ENCODE peak calls at places on chromosomes 12 and 14, in ten cellular contexts. One of them, this sample, is unnamed. For H3K4me1, the result is how much of the 10 kb centered on the place peaks cover.

GRCh38 chr12:29088611-29089219 is 60.4 kb upstream of the FAR2 start:
- DNase-seq in tibial nerve: no peak
- DNase-seq in HCT116: no peak
- DNase-seq in right atrium auricular region: no peak
- DNase-seq in GM23338: peak
- DNase-seq in upper lobe of left lung: no peak
- DNase-seq in NT2/D1: no peak
- DNase-seq in thoracic aorta: no peak
- DNase-seq in GM23248: peak
- DNase-seq in colonic mucosa: no peak
- DNase-seq in this sample: no peak

GRCh38 chr12:50110762-50111416 is 1.1 kb upstream of the COX14 start:
- DNase-seq in right atrium auricular region: peak
- DNase-seq in thoracic aorta: peak
- DNase-seq in tibial nerve: no peak
- DNase-seq in GM23338: peak
- DNase-seq in colonic mucosa: peak
- DNase-seq in NT2/D1: no peak
- DNase-seq in GM23248: peak
- DNase-seq in upper lobe of left lung: peak
- DNase-seq in HCT116: no peak
- DNase-seq in this sample: no peak

GRCh38 chr14:62455446-62455845 is 589.8 kb downstream of the KCNH5 start:
- DNase-seq in upper lobe of left lung: no peak
- DNase-seq in HCT116: no peak
- DNase-seq in thoracic aorta: no peak
- DNase-seq in right atrium auricular region: no peak
- DNase-seq in GM23338: no peak
- DNase-seq in GM23248: no peak
- DNase-seq in NT2/D1: no peak
- DNase-seq in tibial nerve: no peak
- DNase-seq in colonic mucosa: no peak
- DNase-seq in this sample: no peak

GRCh38 chr12:7479784-7480183 is 23.8 kb downstream of the CD163 start:
- DNase-seq in NT2/D1: no peak
- DNase-seq in GM23248: peak
- DNase-seq in thoracic aorta: no peak
- DNase-seq in tibial nerve: no peak
- DNase-seq in right atrium auricular region: no peak
- DNase-seq in colonic mucosa: no peak
- DNase-seq in HCT116: no peak
- DNase-seq in upper lobe of left lung: no peak
- DNase-seq in GM23338: no peak
- DNase-seq in this sample: no peak

GRCh38 chr12:114762490-114763110 is 78.6 kb upstream of the TBX3 start:
- DNase-seq in thoracic aorta: no peak
- DNase-seq in upper lobe of left lung: peak
- DNase-seq in colonic mucosa: no peak
- DNase-seq in GM23338: no peak
- DNase-seq in tibial nerve: no peak
- DNase-seq in right atrium auricular region: no peak
- DNase-seq in NT2/D1: no peak
- DNase-seq in HCT116: no peak
- DNase-seq in GM23248: no peak
- DNase-seq in this sample: no peak

GRCh38 chr12:9347328-9348127 is 139.3 kb upstream of the PZP start:
- DNase-seq in right atrium auricular region: no peak
- DNase-seq in GM23248: peak
- DNase-seq in NT2/D1: no peak
- DNase-seq in HCT116: peak
- DNase-seq in upper lobe of left lung: no peak
- DNase-seq in GM23338: no peak
- DNase-seq in tibial nerve: no peak
- DNase-seq in colonic mucosa: no peak
- DNase-seq in thoracic aorta: no peak
- DNase-seq in this sample: no peak

GRCh38 chr12:98297557-98297956 is 217.8 kb upstream of the TMPO start:
- DNase-seq in colonic mucosa: no peak
- DNase-seq in GM23248: no peak
- DNase-seq in right atrium auricular region: no peak
- DNase-seq in thoracic aorta: no peak
- DNase-seq in upper lobe of left lung: no peak
- DNase-seq in tibial nerve: no peak
- DNase-seq in NT2/D1: no peak
- DNase-seq in HCT116: no peak
- DNase-seq in GM23338: no peak
- DNase-seq in this sample: no peak

GRCh38 chr12:79155703-79156102 is 291.1 kb downstream of the SYT1 start:
- DNase-seq in GM23248: peak
- DNase-seq in colonic mucosa: no peak
- DNase-seq in upper lobe of left lung: no peak
- DNase-seq in thoracic aorta: no peak
- DNase-seq in tibial nerve: no peak
- DNase-seq in GM23338: no peak
- DNase-seq in NT2/D1: no peak
- DNase-seq in HCT116: no peak
- DNase-seq in right atrium auricular region: no peak
- DNase-seq in this sample: no peak

GRCh38 chr14:61860294-61860918 is 98.2 kb downstream of the SNAPC1 start:
- DNase-seq in GM23338: peak
- DNase-seq in right atrium auricular region: no peak
- DNase-seq in tibial nerve: peak
- DNase-seq in upper lobe of left lung: peak
- DNase-seq in thoracic aorta: no peak
- DNase-seq in colonic mucosa: peak
- DNase-seq in GM23248: peak
- DNase-seq in HCT116: peak
- DNase-seq in NT2/D1: peak
- DNase-seq in this sample: peak

GRCh38 chr12:112677050-112677765 is 114.3 kb upstream of the RPH3A start:
- DNase-seq in GM23338: no peak
- DNase-seq in GM23248: no peak
- DNase-seq in right atrium auricular region: no peak
- DNase-seq in HCT116: no peak
- DNase-seq in upper lobe of left lung: no peak
- DNase-seq in colonic mucosa: no peak
- DNase-seq in thoracic aorta: no peak
- DNase-seq in NT2/D1: no peak
- DNase-seq in tibial nerve: no peak
- DNase-seq in this sample: no peak

GRCh38 chr12:561116-561705 is 101.5 kb downstream of the B4GALNT3 start:
- DNase-seq in right atrium auricular region: no peak
- DNase-seq in upper lobe of left lung: no peak
- DNase-seq in colonic mucosa: no peak
- DNase-seq in GM23338: no peak
- DNase-seq in GM23248: no peak
- DNase-seq in thoracic aorta: no peak
- DNase-seq in tibial nerve: no peak
- DNase-seq in HCT116: no peak
- DNase-seq in NT2/D1: no peak
- DNase-seq in this sample: no peak

GRCh38 chr12:94994312-94994711 is 9.2 kb downstream of the NDUFA12 start:
- DNase-seq in colonic mucosa: no peak
- DNase-seq in GM23338: no peak
- DNase-seq in upper lobe of left lung: no peak
- DNase-seq in NT2/D1: no peak
- DNase-seq in GM23248: peak
- DNase-seq in HCT116: peak
- DNase-seq in thoracic aorta: no peak
- DNase-seq in tibial nerve: no peak
- DNase-seq in right atrium auricular region: no peak
- DNase-seq in this sample: no peak

GRCh38 chr12:53044896-53045571 is 4.8 kb upstream of the TNS2 start:
- DNase-seq in NT2/D1: no peak
- DNase-seq in upper lobe of left lung: no peak
- DNase-seq in right atrium auricular region: no peak
- DNase-seq in GM23248: no peak
- DNase-seq in colonic mucosa: no peak
- DNase-seq in thoracic aorta: no peak
- DNase-seq in GM23338: no peak
- DNase-seq in tibial nerve: peak
- DNase-seq in HCT116: no peak
- DNase-seq in this sample: no peak
- H3K4me1 ChIP-seq in NT2/D1: under half
- H3K4me1 ChIP-seq in upper lobe of left lung: under half
- H3K4me1 ChIP-seq in right atrium auricular region: half or more
- H3K4me1 ChIP-seq in GM23248: under half
- H3K4me1 ChIP-seq in colonic mucosa: under half
- H3K4me1 ChIP-seq in thoracic aorta: half or more
- H3K4me1 ChIP-seq in GM23338: half or more
- H3K4me1 ChIP-seq in tibial nerve: under half
- H3K4me1 ChIP-seq in HCT116: half or more
- H3K4me1 ChIP-seq in this sample: under half

DNA sequence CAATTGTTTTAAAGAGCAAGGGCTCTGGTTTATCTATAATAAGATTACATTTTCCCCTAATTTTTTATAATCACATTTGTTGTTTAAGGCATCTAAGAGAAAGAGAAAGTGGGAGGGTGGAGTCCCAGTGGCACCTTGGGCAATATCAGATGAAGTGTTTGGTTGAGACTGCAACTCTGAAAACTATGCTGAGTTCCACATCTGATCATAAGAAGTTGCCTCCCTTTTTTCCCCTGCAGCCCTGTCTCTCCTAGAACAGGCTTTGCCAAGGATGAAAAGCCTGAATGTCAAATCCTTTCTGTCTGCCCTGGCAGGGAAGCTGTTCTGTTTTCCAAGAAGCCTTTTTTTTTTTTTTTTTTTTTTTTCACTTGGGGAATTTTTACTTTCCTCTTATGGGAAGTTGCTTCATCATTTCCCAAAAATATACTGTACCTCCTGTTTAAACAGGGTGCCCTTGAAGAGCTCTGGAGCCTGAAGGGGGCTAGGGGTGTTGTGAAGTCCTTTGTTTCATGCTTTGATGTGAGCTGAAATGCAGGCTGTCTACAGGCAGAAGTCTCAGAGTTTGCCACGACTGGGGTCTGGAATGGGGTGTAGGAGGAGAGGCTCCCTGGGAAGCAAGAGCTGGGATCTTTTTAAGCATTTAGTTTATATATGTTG is 71.3 kb downstream of the SUSD6 start:
- DNase-seq in NT2/D1: no peak
- DNase-seq in GM23248: peak
- DNase-seq in HCT116: no peak
- DNase-seq in tibial nerve: no peak
- DNase-seq in GM23338: no peak
- DNase-seq in upper lobe of left lung: peak
- DNase-seq in right atrium auricular region: no peak
- DNase-seq in thoracic aorta: no peak
- DNase-seq in colonic mucosa: no peak
- DNase-seq in this sample: no peak
- H3K4me1 ChIP-seq in NT2/D1: under half
- H3K4me1 ChIP-seq in GM23248: under half
- H3K4me1 ChIP-seq in HCT116: under half
- H3K4me1 ChIP-seq in tibial nerve: under half
- H3K4me1 ChIP-seq in GM23338: under half
- H3K4me1 ChIP-seq in upper lobe of left lung: half or more
- H3K4me1 ChIP-seq in right atrium auricular region: half or more
- H3K4me1 ChIP-seq in thoracic aorta: half or more
- H3K4me1 ChIP-seq in colonic mucosa: under half
- H3K4me1 ChIP-seq in this sample: under half

DNA sequence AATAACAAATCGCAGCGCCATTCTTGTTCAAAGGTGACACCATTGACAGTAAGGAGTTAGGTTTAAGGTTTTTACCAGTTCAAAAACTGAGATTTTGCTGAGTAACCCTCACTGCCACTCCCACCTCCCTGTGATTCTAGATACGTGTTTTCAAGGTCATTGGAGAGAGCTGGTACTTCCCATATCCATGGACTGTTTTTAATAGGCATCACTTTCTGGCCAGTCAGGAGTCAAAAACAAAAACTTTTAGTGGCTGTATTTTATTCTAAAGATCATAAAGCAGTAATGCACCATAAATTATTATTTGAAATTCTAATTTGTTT is 187.5 kb downstream of the ETV6 start:
- DNase-seq in HCT116: no peak
- DNase-seq in GM23248: no peak
- DNase-seq in colonic mucosa: no peak
- DNase-seq in GM23338: no peak
- DNase-seq in NT2/D1: no peak
- DNase-seq in tibial nerve: no peak
- DNase-seq in right atrium auricular region: no peak
- DNase-seq in upper lobe of left lung: no peak
- DNase-seq in thoracic aorta: no peak
- DNase-seq in this sample: no peak
- H3K4me1 ChIP-seq in HCT116: under half
- H3K4me1 ChIP-seq in GM23248: under half
- H3K4me1 ChIP-seq in colonic mucosa: under half
- H3K4me1 ChIP-seq in GM23338: under half
- H3K4me1 ChIP-seq in NT2/D1: under half
- H3K4me1 ChIP-seq in tibial nerve: under half
- H3K4me1 ChIP-seq in right atrium auricular region: half or more
- H3K4me1 ChIP-seq in upper lobe of left lung: half or more
- H3K4me1 ChIP-seq in thoracic aorta: half or more
- H3K4me1 ChIP-seq in this sample: under half

GRCh38 chr12:82650627-82651337 is 35.9 kb upstream of the TMTC2 start:
- DNase-seq in upper lobe of left lung: peak
- DNase-seq in GM23248: peak
- DNase-seq in colonic mucosa: peak
- DNase-seq in right atrium auricular region: no peak
- DNase-seq in NT2/D1: peak
- DNase-seq in tibial nerve: no peak
- DNase-seq in GM23338: no peak
- DNase-seq in HCT116: peak
- DNase-seq in thoracic aorta: no peak
- DNase-seq in this sample: peak

GRCh38 chr12:82645414-82645813 is 41.3 kb upstream of the TMTC2 start:
- DNase-seq in GM23338: no peak
- DNase-seq in HCT116: no peak
- DNase-seq in colonic mucosa: no peak
- DNase-seq in tibial nerve: no peak
- DNase-seq in thoracic aorta: no peak
- DNase-seq in NT2/D1: no peak
- DNase-seq in right atrium auricular region: no peak
- DNase-seq in upper lobe of left lung: no peak
- DNase-seq in GM23248: no peak
- DNase-seq in this sample: no peak

GRCh38 chr12:82651489-82651888 is 35.2 kb upstream of the TMTC2 start:
- DNase-seq in colonic mucosa: no peak
- DNase-seq in GM23338: no peak
- DNase-seq in tibial nerve: no peak
- DNase-seq in NT2/D1: no peak
- DNase-seq in upper lobe of left lung: no peak
- DNase-seq in thoracic aorta: no peak
- DNase-seq in HCT116: peak
- DNase-seq in GM23248: no peak
- DNase-seq in right atrium auricular region: no peak
- DNase-seq in this sample: peak

GRCh38 chr12:82648510-82648909 is 38.2 kb upstream of the TMTC2 start:
- DNase-seq in colonic mucosa: no peak
- DNase-seq in tibial nerve: no peak
- DNase-seq in upper lobe of left lung: no peak
- DNase-seq in GM23338: no peak
- DNase-seq in NT2/D1: no peak
- DNase-seq in right atrium auricular region: no peak
- DNase-seq in HCT116: no peak
- DNase-seq in GM23248: no peak
- DNase-seq in thoracic aorta: no peak
- DNase-seq in this sample: no peak

DNA sequence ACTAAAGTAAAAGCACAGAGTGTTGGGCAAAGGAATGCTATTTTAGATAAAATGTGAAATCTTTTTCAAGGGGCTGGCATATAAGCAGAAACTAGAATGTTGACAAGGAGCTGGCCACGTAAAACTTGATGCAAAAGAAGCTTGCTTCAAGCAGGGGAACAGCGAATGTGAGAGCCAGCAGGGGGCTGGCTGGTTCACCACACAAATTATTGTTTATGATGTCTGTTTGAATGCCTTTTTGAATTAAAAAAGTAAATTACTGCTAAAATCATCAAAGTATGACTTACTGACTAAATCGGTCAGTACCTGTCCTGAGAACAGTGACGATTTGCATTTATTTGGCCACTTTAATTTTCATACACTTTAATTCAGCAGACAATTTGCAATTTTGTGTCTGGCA is 38.9 kb upstream of the TMTC2 start:
- DNase-seq in NT2/D1: no peak
- DNase-seq in right atrium auricular region: no peak
- DNase-seq in HCT116: no peak
- DNase-seq in GM23248: no peak
- DNase-seq in tibial nerve: no peak
- DNase-seq in upper lobe of left lung: no peak
- DNase-seq in GM23338: no peak
- DNase-seq in colonic mucosa: no peak
- DNase-seq in thoracic aorta: no peak
- DNase-seq in this sample: no peak
- H3K4me1 ChIP-seq in NT2/D1: under half
- H3K4me1 ChIP-seq in right atrium auricular region: under half
- H3K4me1 ChIP-seq in HCT116: under half
- H3K4me1 ChIP-seq in GM23248: under half
- H3K4me1 ChIP-seq in tibial nerve: under half
- H3K4me1 ChIP-seq in upper lobe of left lung: under half
- H3K4me1 ChIP-seq in GM23338: under half
- H3K4me1 ChIP-seq in colonic mucosa: under half
- H3K4me1 ChIP-seq in thoracic aorta: under half
- H3K4me1 ChIP-seq in this sample: under half